ENCODE peak calls at places on chromosome 14, in four cellular contexts. C is GM20000, V is lower leg skin, H is Calu3. I is an unnamed sample.

GRCh38 chr14:89422181-89422951 is 5.3 kb upstream of the FOXN3 start:
- DNase-seq in C (no peak), V (no peak), H (peak; percentile 1), I (no peak)

GRCh38 chr14:64770751-64771150 is 66.5 kb downstream of the PLEKHG3 start:
- DNase-seq in C (no peak), V (no peak), H (no peak), I (no peak)

GRCh38 chr14:38212996-38213395 is 5.3 kb downstream of the SSTR1 start:
- DNase-seq in C (no peak), V (no peak), H (no peak), I (no peak)

GRCh38 chr14:95527392-95528002 is 7.4 kb upstream of the GLRX5 start:
- DNase-seq in C (peak; percentile 49), V (peak; percentile 90), H (peak; percentile 45), I (no peak)

GRCh38 chr14:24984846-24985589 is 64.9 kb downstream of the STXBP6 start:
- DNase-seq in C (no peak), V (no peak), H (no peak), I (no peak)

GRCh38 chr14:89912667-89913211 is 41.8 kb downstream of the EFCAB11 start:
- DNase-seq in C (no peak), V (no peak), H (peak; percentile 16), I (no peak)

GRCh38 chr14:101474563-101475467 is 86.5 kb upstream of the DIO3 start:
- DNase-seq in C (no peak), V (peak; percentile 77), H (no peak), I (no peak)

GRCh38 chr14:29240046-29240445 is 473.5 kb downstream of the FOXG1 start:
- DNase-seq in C (no peak), V (no peak), H (no peak), I (no peak)

GRCh38 chr14:89040080-89040437 is 215.6 kb downstream of the TTC8 start:
- DNase-seq in C (no peak), V (no peak), H (no peak), I (no peak)

GRCh38 chr14:34062353-34062973 is 111.6 kb upstream of the EGLN3 start:
- DNase-seq in C (no peak), V (no peak), H (no peak), I (no peak)

GRCh38 chr14:36529062-36529461 is 9.0 kb upstream of the NKX2-1 start:
- DNase-seq in C (no peak), V (no peak), H (no peak), I (no peak)

GRCh38 chr14:72549026-72549425 is 344.9 kb downstream of the DPF3 start:
- DNase-seq in C (no peak), V (no peak), H (no peak), I (no peak)
- TF ChIP-seq CTCF in C (no peak), V (no peak), H (no peak), I (no peak)

GRCh38 chr14:102793531-102794328 is 16.5 kb downstream of the TRAF3 start:
- DNase-seq in C (peak; percentile 4), V (no peak), H (no peak), I (no peak)

GRCh38 chr14:102796661-102797190 is 19.5 kb downstream of the TRAF3 start:
- DNase-seq in C (peak; percentile 1), V (no peak), H (no peak), I (no peak)

GRCh38 chr14:102798926-102799325 is 21.7 kb downstream of the TRAF3 start:
- DNase-seq in C (no peak), V (no peak), H (no peak), I (no peak)

GRCh38 chr14:102799684-102800562 is 22.7 kb downstream of the TRAF3 start:
- DNase-seq in C (no peak), V (no peak), H (no peak), I (no peak)

DNA sequence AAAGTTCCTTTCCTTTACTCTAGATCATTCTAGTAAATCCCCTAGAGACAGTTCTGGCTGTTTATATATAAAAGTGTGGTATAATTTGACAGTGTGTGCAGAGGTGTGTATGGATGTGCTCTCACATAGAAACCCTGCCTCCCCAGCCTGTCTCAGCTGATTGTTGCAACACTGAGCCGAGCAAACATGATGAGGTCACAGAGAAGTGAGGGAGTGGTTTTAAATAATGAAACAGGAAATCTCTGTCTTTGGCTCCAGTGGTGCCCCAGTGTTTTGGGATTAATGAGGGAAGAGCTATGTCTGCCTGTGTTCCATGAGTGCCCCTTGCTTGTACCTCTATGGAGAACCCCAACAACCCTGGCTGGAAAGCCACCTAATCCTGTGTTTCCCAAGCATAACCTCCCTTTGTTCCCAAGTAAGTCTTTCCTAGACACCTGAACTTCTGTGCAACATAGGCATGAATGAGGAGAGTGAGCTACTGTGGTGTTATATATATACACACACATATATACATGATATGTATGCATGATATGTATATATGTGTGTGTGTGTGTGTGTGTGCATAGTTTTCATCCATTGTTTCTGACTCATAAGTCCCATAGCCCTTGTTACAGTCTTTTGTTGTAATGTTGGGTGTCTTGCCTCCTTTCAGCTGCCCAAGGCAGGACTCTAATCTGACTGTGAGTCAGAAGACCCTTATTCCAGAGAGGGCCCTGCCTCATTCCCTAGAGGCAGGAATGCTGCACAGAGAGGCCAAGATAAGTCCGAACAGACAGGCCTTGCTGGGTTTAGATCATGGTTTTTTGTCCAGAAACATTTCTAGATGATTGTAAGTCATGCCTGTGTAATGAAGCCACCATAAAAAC is 18.0 kb downstream of the TRAF3 start:
- DNase-seq in C (peak; percentile 48), V (peak; percentile 89), H (peak; percentile 62), I (peak; percentile 43)
- TF ChIP-seq CTCF in C (no peak), V (no peak), H (no peak), I (no peak)

GRCh38 chr14:92906420-92906819 is 16.5 kb upstream of the CHGA start:
- DNase-seq in C (no peak), V (no peak), H (no peak), I (no peak)

GRCh38 chr14:92905667-92906066 is 17.3 kb upstream of the CHGA start:
- DNase-seq in C (no peak), V (no peak), H (no peak), I (no peak)

GRCh38 chr14:92907316-92907911 is 15.5 kb upstream of the CHGA start:
- DNase-seq in C (no peak), V (no peak), H (no peak), I (no peak)

GRCh38 chr14:92903359-92903758 is 19.6 kb upstream of the CHGA start:
- DNase-seq in C (no peak), V (no peak), H (no peak), I (no peak)

DNA sequence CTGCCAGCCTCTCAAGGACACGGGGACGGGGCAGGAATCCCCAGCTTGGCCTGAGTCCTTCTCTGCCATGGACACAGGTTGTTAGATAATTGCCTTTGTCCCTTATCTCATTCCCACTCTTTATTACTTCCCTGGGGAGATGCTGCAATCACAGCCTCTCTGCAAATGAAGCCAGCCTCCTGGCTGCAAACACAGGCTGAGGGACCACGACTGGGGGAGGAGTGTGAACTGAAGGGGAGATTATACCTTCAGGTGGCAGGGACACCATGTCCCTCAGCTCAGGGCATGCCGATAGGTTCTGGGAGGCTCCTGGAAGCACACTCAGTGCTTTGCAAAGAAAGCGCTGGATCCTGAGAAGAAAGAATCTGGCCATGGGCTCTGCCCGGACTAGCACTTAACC is 16.1 kb upstream of the CHGA start:
- DNase-seq in C (no peak), V (no peak), H (no peak), I (no peak)
- TF ChIP-seq CTCF in C (no peak), V (no peak), H (no peak), I (no peak)

DNA sequence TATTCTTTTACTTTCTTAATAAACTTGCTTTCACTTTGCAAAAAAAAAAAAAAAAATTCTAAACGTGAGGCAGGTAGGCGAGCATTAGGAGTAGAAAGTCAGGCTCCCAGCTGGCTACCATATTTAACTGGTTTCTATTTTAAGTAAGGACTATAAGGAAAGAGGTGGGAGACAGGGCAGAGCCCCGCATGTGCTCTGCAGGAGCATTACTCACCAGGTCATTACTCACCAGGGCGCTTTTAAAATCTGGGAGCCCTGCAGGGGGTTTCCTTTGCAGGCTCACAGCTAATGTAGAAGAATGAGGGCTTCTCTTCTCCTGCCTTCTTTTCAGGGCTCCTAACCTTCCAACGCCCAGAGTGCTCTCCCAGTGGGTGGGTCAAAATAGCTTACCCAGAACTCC is 14.0 kb upstream of the DPF3 start:
- DNase-seq in C (no peak), V (no peak), H (peak; percentile 17), I (no peak)
- TF ChIP-seq CTCF in C (no peak), V (no peak), H (no peak), I (no peak)

DNA sequence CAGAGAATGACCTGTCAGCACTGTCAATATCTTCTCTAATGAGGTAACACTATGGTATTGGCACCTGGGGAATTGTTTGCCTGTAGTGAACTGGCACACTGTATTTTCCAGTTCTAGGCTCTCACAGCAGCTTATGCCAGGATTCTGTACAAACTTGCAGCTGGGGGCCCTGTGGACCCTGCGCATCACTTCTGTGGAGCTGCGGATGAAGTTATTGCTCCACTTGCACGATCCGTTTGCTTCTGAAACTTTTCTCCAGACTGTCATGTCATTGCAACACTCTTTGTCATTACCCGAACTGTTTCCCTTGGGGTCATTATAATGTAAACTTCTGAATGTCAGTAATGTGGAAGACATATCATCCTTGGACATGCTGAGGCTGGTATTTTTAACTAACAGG is 3.9 kb downstream of the RNASE11 start:
- DNase-seq in C (no peak), V (no peak), H (no peak), I (no peak)
- TF ChIP-seq CTCF in C (no peak), V (no peak), H (no peak), I (no peak)

GRCh38 chr14:105167303-105168092 is 1.1 kb downstream of the JAG2 start:
- DNase-seq in C (no peak), V (no peak), H (peak; percentile 27), I (peak; percentile 72)
- TF ChIP-seq CTCF in C (no peak), V (no peak), H (no peak), I (peak; percentile 23)

GRCh38 chr14:85987292-85987691 is 457.3 kb downstream of the FLRT2 start:
- DNase-seq in C (no peak), V (no peak), H (no peak), I (no peak)
- TF ChIP-seq CTCF in C (no peak), V (no peak), H (no peak), I (no peak)

DNA sequence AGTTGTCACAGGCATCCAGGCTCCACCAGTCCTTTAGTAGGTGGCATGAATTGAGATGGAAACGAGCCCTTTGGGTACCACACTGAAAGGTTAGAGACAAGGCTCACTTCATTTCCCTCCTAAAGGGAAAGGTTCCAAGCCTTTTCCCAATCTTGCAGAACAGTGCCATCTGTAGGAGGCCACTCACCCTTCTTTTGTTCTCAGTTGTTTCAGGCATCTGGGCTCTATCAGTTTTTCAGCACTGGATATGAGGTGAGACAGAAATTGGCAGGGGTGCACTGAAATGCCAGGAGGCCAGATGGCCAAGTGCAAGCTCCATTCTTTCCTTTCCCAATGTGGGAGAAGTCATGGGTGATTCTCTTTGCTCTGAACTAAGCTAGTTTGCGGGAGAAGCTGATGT is 15.2 kb downstream of the FBXO33 start:
- DNase-seq in C (no peak), V (no peak), H (no peak), I (no peak)
- TF ChIP-seq CTCF in C (no peak), V (no peak), H (no peak), I (no peak)

I was measured in psoas muscle.